ENCODE peak calls at places on chromosomes 11 and 22, in six cellular contexts. One of them, this sample, is unnamed.

GRCh38 chr11:64334764-64335741 is 5.0 kb upstream of the CCDC88B start:
- DNase-seq in IMR-90: peak
- DNase-seq in mesenchymal stem cell: peak
- DNase-seq in H1: no peak
- DNase-seq in H9: peak
- DNase-seq in neuronal stem cell: no peak
- DNase-seq in this sample: peak

GRCh38 chr11:74707602-74708510 is 23.4 kb downstream of the CHRDL2 start:
- DNase-seq in IMR-90: no peak
- DNase-seq in H9: no peak
- DNase-seq in mesenchymal stem cell: no peak
- DNase-seq in H1: no peak
- DNase-seq in neuronal stem cell: no peak
- DNase-seq in this sample: no peak

GRCh38 chr11:95567685-95568084 is 221.9 kb downstream of the FAM76B start:
- DNase-seq in neuronal stem cell: no peak
- DNase-seq in mesenchymal stem cell: peak
- DNase-seq in H1: no peak
- DNase-seq in IMR-90: peak
- DNase-seq in H9: no peak
- DNase-seq in this sample: no peak

GRCh38 chr11:119108151-119108856 is 1.2 kb downstream of the C2CD2L start:
- DNase-seq in IMR-90: peak
- DNase-seq in H1: peak
- DNase-seq in H9: peak
- DNase-seq in mesenchymal stem cell: peak
- DNase-seq in neuronal stem cell: no peak
- DNase-seq in this sample: peak

GRCh38 chr11:104772806-104773241 is 125.4 kb downstream of the CASP12 start:
- DNase-seq in mesenchymal stem cell: peak
- DNase-seq in neuronal stem cell: no peak
- DNase-seq in H9: no peak
- DNase-seq in H1: no peak
- DNase-seq in IMR-90: peak
- DNase-seq in this sample: no peak

GRCh38 chr22:36540867-36541642 is 12.1 kb upstream of the EIF3D start:
- DNase-seq in neuronal stem cell: no peak
- DNase-seq in H1: no peak
- DNase-seq in mesenchymal stem cell: no peak
- DNase-seq in H9: no peak
- DNase-seq in IMR-90: no peak
- DNase-seq in this sample: peak

GRCh38 chr22:16781764-16782329 is 43.4 kb downstream of the XKR3 start:
- DNase-seq in neuronal stem cell: no peak
- DNase-seq in H9: no peak
- DNase-seq in IMR-90: no peak
- DNase-seq in mesenchymal stem cell: no peak
- DNase-seq in H1: no peak
- DNase-seq in this sample: no peak

GRCh38 chr11:127627629-127628462 is 627.3 kb upstream of the KIRREL3 start:
- DNase-seq in neuronal stem cell: no peak
- DNase-seq in IMR-90: peak
- DNase-seq in mesenchymal stem cell: no peak
- DNase-seq in H1: no peak
- DNase-seq in H9: no peak
- DNase-seq in this sample: peak

GRCh38 chr11:48025983-48026340 is 45.6 kb downstream of the PTPRJ start:
- DNase-seq in IMR-90: peak
- DNase-seq in H9: no peak
- DNase-seq in mesenchymal stem cell: peak
- DNase-seq in neuronal stem cell: no peak
- DNase-seq in H1: no peak
- DNase-seq in this sample: no peak

GRCh38 chr22:37253164-37253660 is 9.1 kb upstream of the RAC2 start:
- DNase-seq in mesenchymal stem cell: no peak
- DNase-seq in IMR-90: no peak
- DNase-seq in H9: no peak
- DNase-seq in H1: no peak
- DNase-seq in neuronal stem cell: no peak
- DNase-seq in this sample: no peak

GRCh38 chr11:120057595-120058581 is 80.0 kb downstream of the TRIM29 start:
- DNase-seq in H1: peak
- DNase-seq in IMR-90: no peak
- DNase-seq in neuronal stem cell: no peak
- DNase-seq in mesenchymal stem cell: peak
- DNase-seq in H9: peak
- DNase-seq in this sample: peak

GRCh38 chr22:46848227-46848626 is 85.8 kb downstream of the TBC1D22A start:
- DNase-seq in H9: no peak
- DNase-seq in H1: peak
- DNase-seq in IMR-90: peak
- DNase-seq in neuronal stem cell: no peak
- DNase-seq in mesenchymal stem cell: no peak
- DNase-seq in this sample: no peak

GRCh38 chr11:76147106-76147735 is 59.1 kb downstream of the WNT11 start:
- DNase-seq in H9: peak
- DNase-seq in neuronal stem cell: no peak
- DNase-seq in mesenchymal stem cell: no peak
- DNase-seq in IMR-90: no peak
- DNase-seq in H1: no peak
- DNase-seq in this sample: no peak

GRCh38 chr11:81495699-81496292 is 1237.9 kb downstream of the FAM181B start:
- DNase-seq in H9: no peak
- DNase-seq in neuronal stem cell: no peak
- DNase-seq in mesenchymal stem cell: no peak
- DNase-seq in IMR-90: no peak
- DNase-seq in H1: no peak
- DNase-seq in this sample: peak

GRCh38 chr11:76803811-76804600 is 20.9 kb downstream of the TSKU start:
- DNase-seq in H1: no peak
- DNase-seq in neuronal stem cell: no peak
- DNase-seq in mesenchymal stem cell: peak
- DNase-seq in IMR-90: peak
- DNase-seq in H9: no peak
- DNase-seq in this sample: no peak

GRCh38 chr11:34002420-34002819 is 49.1 kb upstream of the CAPRIN1 start:
- DNase-seq in H1: no peak
- DNase-seq in mesenchymal stem cell: no peak
- DNase-seq in IMR-90: no peak
- DNase-seq in neuronal stem cell: no peak
- DNase-seq in H9: no peak
- DNase-seq in this sample: no peak

GRCh38 chr11:24896118-24896835 is 399.4 kb downstream of the LUZP2 start:
- DNase-seq in H1: no peak
- DNase-seq in IMR-90: no peak
- DNase-seq in mesenchymal stem cell: no peak
- DNase-seq in neuronal stem cell: no peak
- DNase-seq in H9: no peak
- DNase-seq in this sample: no peak

GRCh38 chr11:113458189-113458588 is 17.0 kb downstream of the DRD2 start:
- DNase-seq in mesenchymal stem cell: no peak
- DNase-seq in IMR-90: no peak
- DNase-seq in H1: no peak
- DNase-seq in neuronal stem cell: no peak
- DNase-seq in H9: no peak
- DNase-seq in this sample: no peak

GRCh38 chr22:45376703-45377102 is 36.7 kb downstream of the SMC1B start:
- DNase-seq in H1: no peak
- DNase-seq in IMR-90: no peak
- DNase-seq in mesenchymal stem cell: no peak
- DNase-seq in H9: no peak
- DNase-seq in neuronal stem cell: no peak
- DNase-seq in this sample: no peak

GRCh38 chr11:17405232-17406005 is 17.0 kb upstream of the KCNJ11 start:
- DNase-seq in mesenchymal stem cell: peak
- DNase-seq in IMR-90: peak
- DNase-seq in H9: peak
- DNase-seq in H1: peak
- DNase-seq in neuronal stem cell: no peak
- DNase-seq in this sample: peak

GRCh38 chr11:1127664-1128162 is 30.0 kb upstream of the MUC5AC start:
- DNase-seq in H9: no peak
- DNase-seq in neuronal stem cell: no peak
- DNase-seq in mesenchymal stem cell: no peak
- DNase-seq in IMR-90: no peak
- DNase-seq in H1: no peak
- DNase-seq in this sample: no peak

GRCh38 chr22:30870451-30871345 is 97.9 kb downstream of the MORC2 start:
- DNase-seq in IMR-90: no peak
- DNase-seq in H1: no peak
- DNase-seq in H9: peak
- DNase-seq in neuronal stem cell: no peak
- DNase-seq in mesenchymal stem cell: no peak
- DNase-seq in this sample: no peak

GRCh38 chr22:30866811-30867271 is 101.7 kb downstream of the MORC2 start:
- DNase-seq in mesenchymal stem cell: no peak
- DNase-seq in neuronal stem cell: no peak
- DNase-seq in H9: peak
- DNase-seq in H1: no peak
- DNase-seq in IMR-90: no peak
- DNase-seq in this sample: peak

GRCh38 chr22:30867746-30868662 is 100.6 kb downstream of the MORC2 start:
- DNase-seq in H1: no peak
- DNase-seq in neuronal stem cell: no peak
- DNase-seq in mesenchymal stem cell: no peak
- DNase-seq in IMR-90: no peak
- DNase-seq in H9: peak
- DNase-seq in this sample: no peak

GRCh38 chr22:30869996-30870395 is 98.6 kb downstream of the MORC2 start:
- DNase-seq in H9: no peak
- DNase-seq in neuronal stem cell: no peak
- DNase-seq in IMR-90: no peak
- DNase-seq in mesenchymal stem cell: no peak
- DNase-seq in H1: no peak
- DNase-seq in this sample: no peak

GRCh38 chr22:30868663-30869385 is 99.8 kb downstream of the MORC2 start:
- DNase-seq in mesenchymal stem cell: no peak
- DNase-seq in H9: no peak
- DNase-seq in IMR-90: peak
- DNase-seq in neuronal stem cell: no peak
- DNase-seq in H1: no peak
- DNase-seq in this sample: no peak
- H2BK120ac ChIP-seq in mesenchymal stem cell: no peak
- H2BK120ac ChIP-seq in H9: no peak
- H2BK120ac ChIP-seq in IMR-90: no peak
- H2BK120ac ChIP-seq in neuronal stem cell: peak
- H2BK120ac ChIP-seq in H1: no peak
- H2BK120ac ChIP-seq in this sample: no peak

GRCh38 chr22:27258773-27259172 is 542.8 kb downstream of the MN1 start:
- DNase-seq in H9: no peak
- DNase-seq in H1: no peak
- DNase-seq in IMR-90: no peak
- DNase-seq in neuronal stem cell: no peak
- DNase-seq in mesenchymal stem cell: no peak
- DNase-seq in this sample: no peak

GRCh38 chr22:27255580-27255979 is 546.0 kb downstream of the MN1 start:
- DNase-seq in neuronal stem cell: no peak
- DNase-seq in mesenchymal stem cell: no peak
- DNase-seq in IMR-90: no peak
- DNase-seq in H9: no peak
- DNase-seq in H1: no peak
- DNase-seq in this sample: no peak

GRCh38 chr22:27259390-27259789 is 542.2 kb downstream of the MN1 start:
- DNase-seq in IMR-90: no peak
- DNase-seq in neuronal stem cell: no peak
- DNase-seq in H9: no peak
- DNase-seq in mesenchymal stem cell: no peak
- DNase-seq in H1: no peak
- DNase-seq in this sample: no peak

GRCh38 chr22:27260087-27260730 is 541.3 kb downstream of the MN1 start:
- DNase-seq in H9: no peak
- DNase-seq in H1: no peak
- DNase-seq in IMR-90: no peak
- DNase-seq in mesenchymal stem cell: no peak
- DNase-seq in neuronal stem cell: peak
- DNase-seq in this sample: no peak

GRCh38 chr22:27257987-27258386 is 543.6 kb downstream of the MN1 start:
- DNase-seq in H9: no peak
- DNase-seq in neuronal stem cell: no peak
- DNase-seq in H1: no peak
- DNase-seq in mesenchymal stem cell: no peak
- DNase-seq in IMR-90: no peak
- DNase-seq in this sample: no peak
- H2BK120ac ChIP-seq in H9: no peak
- H2BK120ac ChIP-seq in neuronal stem cell: no peak
- H2BK120ac ChIP-seq in H1: no peak
- H2BK120ac ChIP-seq in mesenchymal stem cell: no peak
- H2BK120ac ChIP-seq in IMR-90: no peak
- H2BK120ac ChIP-seq in this sample: no peak

GRCh38 chr11:123062158-123062891 is 389 bp upstream of the HSPA8 start:
- DNase-seq in neuronal stem cell: peak
- DNase-seq in H1: peak
- DNase-seq in H9: peak
- DNase-seq in IMR-90: peak
- DNase-seq in mesenchymal stem cell: peak
- DNase-seq in this sample: peak

GRCh38 chr11:123064268-123064657 is 2.3 kb upstream of the HSPA8 start:
- DNase-seq in H1: no peak
- DNase-seq in neuronal stem cell: no peak
- DNase-seq in IMR-90: no peak
- DNase-seq in mesenchymal stem cell: no peak
- DNase-seq in H9: no peak
- DNase-seq in this sample: no peak

GRCh38 chr11:123063396-123064267 is 1.7 kb upstream of the HSPA8 start:
- DNase-seq in neuronal stem cell: no peak
- DNase-seq in H1: no peak
- DNase-seq in mesenchymal stem cell: peak
- DNase-seq in IMR-90: peak
- DNase-seq in H9: no peak
- DNase-seq in this sample: peak

GRCh38 chr11:123061403-123062157 is at the start of gene HSPA8:
- DNase-seq in mesenchymal stem cell: peak
- DNase-seq in IMR-90: peak
- DNase-seq in neuronal stem cell: peak
- DNase-seq in H1: no peak
- DNase-seq in H9: peak
- DNase-seq in this sample: peak

GRCh38 chr11:123062892-123063395 is 1.0 kb upstream of the HSPA8 start:
- DNase-seq in H1: no peak
- DNase-seq in H9: no peak
- DNase-seq in neuronal stem cell: no peak
- DNase-seq in mesenchymal stem cell: no peak
- DNase-seq in IMR-90: peak
- DNase-seq in this sample: peak
- H2BK120ac ChIP-seq in H1: peak
- H2BK120ac ChIP-seq in H9: peak
- H2BK120ac ChIP-seq in neuronal stem cell: no peak
- H2BK120ac ChIP-seq in mesenchymal stem cell: peak
- H2BK120ac ChIP-seq in IMR-90: peak
- H2BK120ac ChIP-seq in this sample: peak

DNA sequence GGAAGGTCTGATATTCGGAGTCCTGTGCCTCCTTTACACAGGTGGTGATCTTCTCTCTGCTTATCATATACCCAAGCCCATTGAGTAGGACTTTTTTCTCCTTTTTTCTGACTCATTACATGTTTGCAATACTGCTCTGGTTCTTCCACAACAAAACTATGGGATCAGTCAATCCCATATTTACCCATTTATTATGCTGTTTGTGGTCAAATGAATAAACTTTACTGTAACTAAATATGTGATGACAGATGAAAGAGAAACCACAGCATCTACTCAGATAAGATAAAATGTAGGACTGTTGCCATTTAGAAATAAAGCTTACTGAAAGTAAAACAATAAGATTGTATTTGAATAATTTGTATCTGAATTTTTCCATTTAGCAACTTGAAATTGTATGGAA is 958.7 kb upstream of the FAT3 start:
- DNase-seq in H1: no peak
- DNase-seq in H9: no peak
- DNase-seq in IMR-90: no peak
- DNase-seq in mesenchymal stem cell: peak
- DNase-seq in neuronal stem cell: no peak
- DNase-seq in this sample: no peak
- H2BK120ac ChIP-seq in H1: no peak
- H2BK120ac ChIP-seq in H9: no peak
- H2BK120ac ChIP-seq in IMR-90: no peak
- H2BK120ac ChIP-seq in mesenchymal stem cell: no peak
- H2BK120ac ChIP-seq in neuronal stem cell: no peak
- H2BK120ac ChIP-seq in this sample: no peak

This sample was measured in mesendoderm.